ENCODE peak calls at places on chromosome 19, in five cellular contexts. M is Peyer's patch; C is psoas muscle; K is small intestine; Y is CD8-positive, alpha-beta T cell. J is an unnamed sample.
A peak's percentile ranks its signal among the peaks of the same experiment; 100 is the strongest.

GRCh38 chr19:6610934-6611370 is 20.0 kb upstream of the CD70 start:
- DNase-seq in K (no peak), Y (no peak), C (no peak), M (no peak), J (no peak)

GRCh38 chr19:41569481-41570150 is 6.3 kb upstream of the CEACAM21 start:
- DNase-seq in M (no peak), Y (no peak), C (no peak), K (no peak), J (no peak)

GRCh38 chr19:48044561-48044960 is 682 bp upstream of the CABP5 start:
- DNase-seq in Y (no peak), M (no peak), K (no peak), C (no peak), J (no peak)

GRCh38 chr19:50322234-50322633 is 6.9 kb downstream of the KCNC3 start:
- DNase-seq in Y (no peak), M (no peak), C (peak; percentile 12), K (no peak), J (no peak)

GRCh38 chr19:12796146-12797071 is 5.1 kb downstream of the JUNB start:
- DNase-seq in Y (peak; percentile 46), M (peak; percentile 87), C (peak; percentile 85), K (peak; percentile 94), J (peak; percentile 57)

GRCh38 chr19:35207391-35207871 is 21.1 kb downstream of the FAM187B start:
- DNase-seq in K (no peak), C (no peak), M (no peak), Y (no peak), J (peak; percentile 46)

GRCh38 chr19:35764432-35765315 is 6.7 kb downstream of the PROSER3 start:
- DNase-seq in K (no peak), Y (no peak), M (no peak), C (no peak), J (no peak)

GRCh38 chr19:991174-991931 is 7.2 kb downstream of the WDR18 start:
- DNase-seq in Y (peak; percentile 42), M (no peak), K (peak; percentile 14), C (peak; percentile 87), J (peak; percentile 71)

DNA sequence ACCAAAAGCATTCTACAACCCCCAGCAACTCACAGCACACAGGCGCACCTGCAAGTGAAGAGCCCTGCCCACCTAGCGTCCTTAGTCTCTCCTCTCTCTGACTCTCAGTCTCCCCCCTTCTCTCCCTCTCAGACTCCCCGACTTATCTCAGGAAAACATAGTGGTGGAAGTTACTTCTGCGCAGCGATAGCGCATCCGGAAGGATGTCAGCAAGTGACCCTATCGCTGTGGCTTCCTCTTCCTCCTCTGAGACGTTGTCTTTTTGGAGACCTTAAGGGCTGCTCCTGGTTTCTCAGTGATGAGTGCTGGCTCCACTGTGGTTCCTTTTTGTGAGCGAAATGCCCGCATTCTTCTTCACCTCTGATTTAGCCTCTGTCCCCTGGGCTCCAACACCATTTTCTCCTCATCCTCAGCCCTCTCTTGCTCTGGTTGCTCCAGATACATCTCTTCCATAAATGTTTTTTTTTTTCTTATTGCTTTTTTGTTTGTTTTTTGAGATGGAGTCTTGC is 1.4 kb upstream of the YIF1B start:
- DNase-seq in C (no peak), Y (no peak), M (peak; percentile 76), K (no peak), J (peak; percentile 26)
- H3K4me3 ChIP-seq in C (peak overlapping the region; percentile 81), Y (peak overlapping the region; percentile 57), M (peak overlapping the region; percentile 46), K (no peak overlapping the region), J (peak overlapping the region; percentile 82)

GRCh38 chr19:16566161-16566560 is 6.1 kb downstream of the SLC35E1 start:
- DNase-seq in M (peak; percentile 92), C (no peak), Y (peak; percentile 73), K (peak; percentile 70), J (peak; percentile 92)
- H3K4me3 ChIP-seq in M (no peak overlapping the region), C (no peak overlapping the region), Y (no peak overlapping the region), K (no peak overlapping the region), J (peak overlapping the region; percentile 9)

DNA sequence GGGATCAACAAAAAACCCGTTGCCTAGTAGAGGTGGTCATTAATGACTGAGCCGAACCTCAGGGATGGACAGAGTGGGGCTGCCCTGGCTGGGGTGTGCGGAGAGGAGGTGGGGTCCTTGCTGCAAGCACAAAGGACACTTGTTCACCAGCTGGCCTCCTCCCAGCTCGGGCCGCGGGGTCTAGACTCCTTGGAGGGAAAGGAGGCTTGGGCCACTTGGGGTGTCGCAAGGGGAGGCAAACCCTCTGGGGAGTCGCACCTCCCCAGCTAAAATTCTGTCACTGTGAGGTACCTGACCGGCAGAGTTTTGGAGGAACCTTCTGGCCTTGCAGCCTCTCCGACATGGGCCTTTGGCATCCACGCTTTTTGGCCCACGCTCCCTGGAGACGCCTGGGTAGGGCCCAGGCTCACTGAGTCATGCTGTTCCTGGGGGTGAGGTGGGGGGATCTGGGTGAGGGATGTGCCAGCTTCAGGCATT is 8.2 kb downstream of the KLHL26 start:
- DNase-seq in K (no peak), C (no peak), Y (no peak), M (no peak), J (no peak)
- H3K4me3 ChIP-seq in K (no peak overlapping the region), C (no peak overlapping the region), Y (no peak overlapping the region), M (no peak overlapping the region), J (no peak overlapping the region)

DNA sequence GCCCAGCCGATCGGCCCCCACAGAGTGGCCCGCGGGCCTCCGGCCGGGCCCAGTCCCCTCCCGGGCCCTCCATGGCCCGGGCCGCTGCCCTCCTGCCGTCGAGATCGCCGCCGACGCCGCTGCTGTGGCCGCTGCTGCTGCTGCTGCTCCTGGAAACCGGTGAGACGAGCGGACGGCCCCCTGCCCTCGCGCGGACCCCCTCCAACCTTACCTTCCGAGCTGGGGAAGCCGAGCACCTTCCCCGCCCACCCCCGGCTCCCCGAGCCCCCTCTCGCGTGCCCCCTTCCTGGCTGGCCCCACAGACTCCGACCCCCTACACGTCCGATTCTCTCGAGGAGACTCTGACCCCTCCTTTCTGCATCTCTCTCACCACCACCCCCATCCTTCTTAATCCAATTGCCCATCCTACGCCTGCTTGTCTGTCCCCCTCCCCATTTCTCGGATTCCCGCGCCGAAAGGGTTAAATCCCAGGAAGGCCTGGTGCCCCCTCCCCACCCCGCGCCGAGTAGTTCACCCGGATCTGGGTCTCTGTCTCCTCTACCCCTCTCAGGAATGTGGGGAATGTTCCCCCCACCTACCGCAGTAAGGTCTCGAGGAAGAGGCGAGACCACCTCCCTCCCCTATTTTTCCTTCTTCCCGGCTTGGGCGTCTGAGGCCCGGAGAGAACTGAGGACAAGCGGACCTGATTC is 502 bp downstream of the NECTIN2 start:
- DNase-seq in Y (no peak), C (peak; percentile 66), K (no peak), M (peak; percentile 52), J (no peak)
- H3K4me3 ChIP-seq in Y (peak overlapping the region; percentile 46), C (peak overlapping the region; percentile 78), K (peak overlapping the region; percentile 81), M (peak overlapping the region; percentile 58), J (peak overlapping the region; percentile 26)

DNA sequence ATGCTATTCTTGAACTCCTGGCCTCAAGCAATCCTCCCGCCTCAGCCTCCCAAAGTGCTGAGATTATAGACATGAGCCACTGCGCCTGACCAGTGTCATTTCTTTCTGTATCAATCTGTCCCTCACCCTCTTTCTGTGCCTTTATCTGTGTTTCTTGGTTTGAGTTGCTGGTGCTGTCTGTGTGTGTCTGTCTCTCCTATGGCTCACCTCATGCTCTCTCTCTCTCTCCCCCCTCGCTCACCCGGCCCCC is 9.9 kb downstream of the IRF2BP1 start:
- DNase-seq in K (no peak), M (no peak), Y (no peak), C (no peak), J (no peak)
- H3K4me3 ChIP-seq in K (no peak overlapping the region), M (no peak overlapping the region), Y (no peak overlapping the region), C (no peak overlapping the region), J (no peak overlapping the region)

DNA sequence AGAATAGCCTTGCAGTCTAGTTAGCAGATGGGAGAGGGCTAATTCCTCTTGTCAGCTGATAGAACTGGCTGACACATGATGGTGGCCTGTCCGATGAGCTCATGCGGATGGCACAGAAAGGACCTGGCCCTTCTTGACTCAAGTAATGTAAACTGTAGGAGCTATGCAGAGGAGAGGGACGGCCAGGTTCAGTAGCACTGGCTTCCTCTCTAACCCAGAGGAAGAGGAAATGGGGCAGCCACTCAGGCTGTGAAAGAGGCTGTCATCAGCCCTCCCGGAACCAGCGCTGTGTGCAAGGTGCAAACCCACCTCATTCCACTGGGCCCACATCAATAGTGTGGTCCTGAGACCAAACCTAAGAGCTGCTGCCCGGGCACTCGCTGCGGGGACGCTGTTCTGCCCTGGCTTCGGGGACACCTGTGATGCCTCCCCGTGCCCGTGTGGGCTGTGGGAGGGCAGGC is 30.7 kb upstream of the USE1 start:
- DNase-seq in C (no peak), M (peak; percentile 75), Y (peak; percentile 13), K (peak; percentile 57), J (peak; percentile 68)
- H3K4me3 ChIP-seq in C (no peak overlapping the region), M (peak overlapping the region; percentile 33), Y (peak overlapping the region; percentile 52), K (no peak overlapping the region), J (peak overlapping the region; percentile 70)

GRCh38 chr19:40283414-40284250 is 1.5 kb downstream of the AKT2 start:
- DNase-seq in Y (no peak), M (no peak), K (peak; percentile 16), C (no peak), J (no peak)

GRCh38 chr19:40284251-40284500 is 969 bp downstream of the AKT2 start:
- DNase-seq in C (no peak), K (peak; percentile 15), Y (no peak), M (no peak), J (no peak)

GRCh38 chr19:40286235-40286530 is 1.0 kb upstream of the AKT2 start:
- DNase-seq in Y (no peak), K (no peak), M (no peak), C (no peak), J (no peak)

GRCh38 chr19:40285353-40286234 is 449 bp upstream of the AKT2 start:
- DNase-seq in K (peak; percentile 100), C (peak; percentile 100), M (peak; percentile 99), Y (peak; percentile 96), J (peak; percentile 99)

GRCh38 chr19:40284501-40285352 is at the start of gene AKT2:
- DNase-seq in M (peak; percentile 80), C (no peak), K (no peak), Y (peak; percentile 55), J (peak; percentile 86)
- H3K4me3 ChIP-seq in M (peak within 1 kb of the TSS; percentile 93), C (peak within 1 kb of the TSS; percentile 87), K (peak within 1 kb of the TSS; percentile 94), Y (peak within 1 kb of the TSS; percentile 67), J (peak within 1 kb of the TSS; percentile 85)

DNA sequence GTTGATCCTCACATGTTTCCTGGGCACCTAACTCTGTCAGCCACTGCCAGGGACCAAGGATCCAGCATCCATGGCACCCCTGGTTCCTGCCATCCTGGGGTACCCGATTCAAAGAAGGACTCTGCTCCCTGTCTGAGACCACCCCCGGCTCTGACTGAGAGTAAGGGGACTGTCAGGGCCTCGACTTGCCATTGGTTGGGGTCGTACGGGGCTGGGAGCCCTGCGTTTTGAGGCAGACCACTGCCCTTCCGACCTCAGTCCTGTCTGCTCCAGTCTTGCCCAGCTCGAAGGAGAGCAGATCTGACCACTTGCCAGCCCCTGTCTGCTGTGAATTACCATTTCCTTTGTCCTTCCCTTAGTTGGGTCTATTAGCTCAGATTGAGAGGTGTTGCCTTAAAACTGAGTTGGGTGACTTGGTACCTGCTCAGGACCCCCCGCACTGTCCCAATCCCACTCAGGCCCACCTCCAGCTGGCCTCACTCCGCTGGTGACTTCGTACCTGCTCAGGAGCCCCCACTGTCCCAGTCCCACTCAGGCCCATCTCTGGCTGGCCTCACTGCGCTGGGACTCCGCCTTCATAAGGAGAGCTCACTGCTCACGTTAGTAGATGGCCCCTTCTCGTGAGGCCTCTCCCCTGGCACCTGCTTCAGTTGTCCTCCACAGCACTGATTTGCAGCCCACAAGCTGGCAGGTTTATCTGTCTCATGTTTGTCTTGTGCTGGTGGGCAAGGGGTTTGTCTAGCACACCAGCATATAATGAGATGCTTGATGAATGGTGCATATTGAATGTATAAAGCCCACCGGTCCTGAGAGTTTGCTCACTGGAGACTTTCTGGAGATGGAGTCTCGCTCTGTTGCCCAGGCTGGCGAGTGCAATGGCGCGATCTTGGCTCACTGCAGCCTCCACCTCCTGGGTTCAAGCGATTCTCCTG is 3.9 kb downstream of the RPL28 start:
- DNase-seq in C (no peak), M (no peak), Y (no peak), K (no peak), J (no peak)
- H3K4me3 ChIP-seq in C (no peak overlapping the region), M (no peak overlapping the region), Y (no peak overlapping the region), K (no peak overlapping the region), J (no peak overlapping the region)

J was measured in CD8-positive, alpha-beta memory T cell.